ENCODE peak calls at places on chromosomes 6 and 20, in five cellular contexts. U, M, R, I and E are unnamed samples.

GRCh38 chr20:36866681-36867485 is 9.1 kb upstream of the TLDC2 start:
- DNase-seq in R (no peak), M (peak; percentile 88), U (no peak), I (no peak), E (no peak)

GRCh38 chr6:35213824-35214756 is at the start of gene SCUBE3:
- DNase-seq in R (no peak), M (peak; percentile 47), U (peak; percentile 59), I (no peak), E (no peak)

GRCh38 chr6:127550403-127550802 is 26.6 kb upstream of the C6orf58 start:
- DNase-seq in I (no peak), M (peak; percentile 62), U (no peak), R (no peak), E (no peak)

GRCh38 chr6:111832833-111833418 is 40.3 kb downstream of the FYN start:
- DNase-seq in M (no peak), I (no peak), U (no peak), R (no peak), E (no peak)

GRCh38 chr6:33620158-33620583 is 951 bp upstream of the ITPR3 start:
- DNase-seq in R (no peak), U (peak; percentile 63), M (peak; percentile 74), I (no peak), E (no peak)

GRCh38 chr6:107323133-107323785 is 136.1 kb downstream of the PDSS2 start:
- DNase-seq in M (peak; percentile 31), U (no peak), R (no peak), I (no peak), E (no peak)

GRCh38 chr6:39218868-39219567 is 10.3 kb downstream of the KCNK5 start:
- DNase-seq in R (no peak), M (no peak), I (no peak), U (no peak), E (no peak)

GRCh38 chr6:146857960-146858308 is 259.2 kb downstream of the ADGB start:
- DNase-seq in I (peak; percentile 70), R (peak; percentile 26), M (no peak), U (no peak), E (no peak)

GRCh38 chr6:104251651-104252050 is 608.1 kb downstream of the HACE1 start:
- DNase-seq in I (no peak), M (no peak), U (no peak), R (no peak), E (no peak)

GRCh38 chr20:17845701-17846475 is 122.7 kb downstream of the SNX5 start:
- DNase-seq in R (no peak), U (no peak), I (no peak), M (peak; percentile 54), E (no peak)

GRCh38 chr20:62489186-62489939 is 13.6 kb upstream of the GATA5 start:
- DNase-seq in U (no peak), I (no peak), R (no peak), M (peak; percentile 84), E (no peak)

GRCh38 chr6:56956481-56956880 is 1.6 kb downstream of the BEND6 start:
- DNase-seq in U (no peak), I (no peak), R (no peak), M (no peak), E (no peak)

GRCh38 chr6:154399097-154399496 is 42.5 kb upstream of the IPCEF1 start:
- DNase-seq in I (no peak), U (no peak), R (no peak), M (peak; percentile 90), E (peak; percentile 74)

GRCh38 chr6:149028767-149029405 is 282.1 kb downstream of the UST start:
- DNase-seq in R (peak; percentile 87), M (peak; percentile 95), U (peak; percentile 62), I (peak; percentile 83), E (peak; percentile 86)

GRCh38 chr6:14292119-14292518 is 174.5 kb downstream of the CD83 start:
- DNase-seq in I (no peak), R (peak; percentile 40), M (peak; percentile 21), U (no peak), E (no peak)

GRCh38 chr20:4703281-4703676 is 18.4 kb upstream of the PRND start:
- DNase-seq in I (no peak), M (no peak), U (no peak), R (no peak), E (no peak)

GRCh38 chr6:44496705-44497369 is 109.3 kb downstream of the CDC5L start:
- DNase-seq in R (no peak), I (no peak), M (no peak), U (no peak), E (no peak)

GRCh38 chr6:44166116-44166515 is 7.5 kb downstream of the CAPN11 start:
- DNase-seq in U (no peak), M (no peak), R (no peak), I (no peak), E (no peak)

GRCh38 chr6:28353981-28354676 is 4.4 kb downstream of the ZKSCAN3 start:
- DNase-seq in R (peak; percentile 86), M (peak; percentile 76), I (peak; percentile 87), U (peak; percentile 58), E (no peak)

GRCh38 chr20:5691918-5692618 is 58.1 kb upstream of the SHLD1 start:
- DNase-seq in I (peak; percentile 100), M (no peak), U (no peak), R (peak; percentile 92), E (no peak)

GRCh38 chr20:54474866-54475265 is 527 bp upstream of the DOK5 start:
- DNase-seq in I (no peak), M (no peak), R (no peak), U (no peak), E (no peak)

GRCh38 chr20:61725145-61725544 is 340.5 kb downstream of the TAF4 start:
- DNase-seq in R (no peak), I (no peak), U (no peak), M (no peak), E (no peak)

GRCh38 chr20:57435498-57436222 is 44.5 kb downstream of the RBM38 start:
- DNase-seq in R (peak; percentile 88), U (peak; percentile 80), M (peak; percentile 92), I (peak; percentile 90), E (peak; percentile 85)

GRCh38 chr6:17998442-17998841 is 11.0 kb upstream of the KIF13A start:
- DNase-seq in R (no peak), I (no peak), U (no peak), M (peak; percentile 38), E (no peak)

GRCh38 chr6:111722220-111722731 is 116.6 kb upstream of the TRAF3IP2 start:
- DNase-seq in R (no peak), I (no peak), U (no peak), M (peak; percentile 35), E (no peak)

GRCh38 chr6:83097204-83097603 is 29.7 kb downstream of the DOP1A start:
- DNase-seq in M (no peak), U (no peak), I (no peak), R (no peak), E (no peak)

GRCh38 chr20:50675671-50676376 is 15.5 kb downstream of the RIPOR3 start:
- DNase-seq in R (no peak), M (peak; percentile 86), U (no peak), I (no peak), E (no peak)

GRCh38 chr6:32082951-32083350 is 26.2 kb downstream of the TNXB start:
- DNase-seq in R (no peak), I (no peak), M (peak; percentile 85), U (peak; percentile 83), E (no peak)

GRCh38 chr6:11315743-11316437 is 83.4 kb upstream of the NEDD9 start:
- DNase-seq in M (peak; percentile 91), U (no peak), I (no peak), R (no peak), E (no peak)

GRCh38 chr20:41424546-41424945 is 57.9 kb upstream of the EMILIN3 start:
- DNase-seq in M (no peak), U (no peak), I (no peak), R (no peak), E (no peak)

GRCh38 chr6:25942561-25943147 is 12.2 kb upstream of the SLC17A2 start:
- DNase-seq in M (peak; percentile 64), I (peak; percentile 28), U (no peak), R (peak; percentile 5), E (no peak)

GRCh38 chr20:2171266-2171790 is 69.7 kb downstream of the STK35 start:
- DNase-seq in M (no peak), U (no peak), R (no peak), I (no peak), E (no peak)

GRCh38 chr20:19784511-19785172 is 26.6 kb downstream of the RIN2 start:
- DNase-seq in I (peak; percentile 91), M (peak; percentile 98), U (peak; percentile 70), R (peak; percentile 61), E (peak; percentile 90)

GRCh38 chr6:1971612-1972011 is 273.8 kb downstream of the GMDS start:
- DNase-seq in I (no peak), U (no peak), M (no peak), R (no peak), E (no peak)

GRCh38 chr20:10661261-10661660 is 12.5 kb downstream of the JAG1 start:
- DNase-seq in R (no peak), M (no peak), I (no peak), U (no peak), E (no peak)

GRCh38 chr6:151137441-151137984 is 102.3 kb upstream of the AKAP12 start:
- DNase-seq in R (no peak), I (no peak), M (no peak), U (no peak), E (no peak)

GRCh38 chr6:27785297-27785696 is 126.9 kb downstream of the OR2B2 start:
- DNase-seq in U (no peak), R (no peak), M (peak; percentile 33), I (no peak), E (no peak)

GRCh38 chr20:19787366-19787765 is 29.3 kb downstream of the RIN2 start:
- DNase-seq in M (no peak), U (no peak), R (no peak), I (no peak), E (no peak)